ENCODE peak calls at places on chromosomes 3 and 15, in eight cellular contexts. H, Q, T, X, B, S, F and A are unnamed samples.

GRCh38 chr15:68668926-68669600 is 90.3 kb downstream of the CORO2B start:
- DNase-seq in H (peak; percentile 6), Q (no peak), T (peak; percentile 70), X (no peak), B (no peak), S (no peak), F (no peak), A (no peak)

GRCh38 chr3:146577662-146578061 is 27.5 kb downstream of the PLSCR5 start:
- DNase-seq in H (peak; percentile 45), Q (no peak), T (peak; percentile 58), X (no peak), B (no peak), S (no peak), F (peak; percentile 39), A (peak; percentile 73)

GRCh38 chr3:120435621-120436020 is 15.2 kb downstream of the FSTL1 start:
- DNase-seq in H (no peak), Q (no peak), T (no peak), X (no peak), B (no peak), S (no peak), F (no peak), A (no peak)

GRCh38 chr15:100696452-100696851 is 94.1 kb downstream of the ASB7 start:
- DNase-seq in H (no peak), Q (no peak), T (no peak), X (no peak), B (no peak), S (no peak), F (no peak), A (no peak)

GRCh38 chr3:102586485-102586884 is 151.7 kb downstream of the ZPLD1 start:
- DNase-seq in H (no peak), Q (no peak), T (no peak), X (no peak), B (no peak), S (no peak), F (no peak), A (no peak)

GRCh38 chr3:131221731-131222130 is 159.8 kb upstream of the NUDT16 start:
- DNase-seq in H (no peak), Q (no peak), T (no peak), X (no peak), B (peak; percentile 19), S (no peak), F (no peak), A (no peak)

GRCh38 chr15:71278989-71279756 is 163.9 kb downstream of the THSD4 start:
- DNase-seq in H (peak; percentile 79), Q (peak; percentile 48), T (peak; percentile 47), X (peak; percentile 78), B (no peak), S (peak; percentile 74), F (peak; percentile 72), A (no peak)

GRCh38 chr15:79769081-79769481 is 127.7 kb downstream of the MTHFS start:
- DNase-seq in H (no peak), Q (no peak), T (no peak), X (peak; percentile 51), B (no peak), S (no peak), F (peak; percentile 19), A (peak; percentile 10)

GRCh38 chr3:79766474-79767193 is 1.2 kb downstream of the ROBO1 start:
- DNase-seq in H (no peak), Q (no peak), T (no peak), X (no peak), B (no peak), S (no peak), F (no peak), A (no peak)

GRCh38 chr3:149343951-149344350 is 10.5 kb upstream of the TM4SF18 start:
- DNase-seq in H (no peak), Q (no peak), T (no peak), X (no peak), B (no peak), S (no peak), F (no peak), A (peak; percentile 4)

GRCh38 chr3:11569156-11569741 is 74.5 kb downstream of the VGLL4 start:
- DNase-seq in H (peak; percentile 20), Q (no peak), T (no peak), X (no peak), B (no peak), S (no peak), F (no peak), A (no peak)

GRCh38 chr3:11566916-11567315 is 76.8 kb downstream of the VGLL4 start:
- DNase-seq in H (no peak), Q (no peak), T (no peak), X (peak; percentile 34), B (no peak), S (no peak), F (no peak), A (no peak)

GRCh38 chr3:11567516-11568467 is 75.9 kb downstream of the VGLL4 start:
- DNase-seq in H (no peak), Q (peak; percentile 71), T (no peak), X (peak; percentile 84), B (peak; percentile 91), S (no peak), F (no peak), A (no peak)

GRCh38 chr3:11570251-11570650 is 73.5 kb downstream of the VGLL4 start:
- DNase-seq in H (no peak), Q (no peak), T (no peak), X (no peak), B (no peak), S (no peak), F (no peak), A (no peak)

DNA sequence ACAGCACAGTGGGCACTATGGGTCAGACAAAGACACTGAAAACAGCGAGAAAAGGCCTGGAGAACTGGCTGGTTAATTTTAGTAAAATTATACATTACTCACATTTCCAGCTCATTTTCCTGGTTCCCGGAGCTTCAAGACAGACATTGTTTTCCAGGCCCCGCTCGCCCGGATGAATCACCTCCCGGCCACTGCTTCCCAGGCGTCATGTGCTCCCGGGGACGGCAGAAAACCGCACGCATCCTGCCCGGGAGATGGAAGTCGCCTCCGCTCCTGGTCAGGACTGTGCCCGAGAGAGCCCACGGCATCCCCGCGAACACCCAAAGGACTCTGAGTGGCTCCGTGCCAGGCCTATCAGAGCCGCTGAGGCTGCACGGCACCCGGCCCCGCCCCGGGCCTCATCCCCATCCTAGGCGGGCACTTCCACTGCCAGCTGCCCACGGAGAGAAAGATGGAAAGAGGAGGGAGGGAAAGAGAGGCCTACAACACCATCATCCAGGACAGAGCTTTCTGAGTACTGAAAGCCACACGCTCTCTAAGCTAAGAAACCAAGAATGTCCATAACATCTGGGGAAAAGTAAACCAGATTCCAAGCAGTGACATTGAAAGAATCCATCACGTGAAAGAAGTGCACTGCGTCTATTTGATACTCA is 75.1 kb downstream of the VGLL4 start:
- DNase-seq in H (peak; percentile 82), Q (peak; percentile 85), T (peak; percentile 81), X (peak; percentile 78), B (peak; percentile 97), S (peak; percentile 79), F (no peak), A (no peak)
- TF ChIP-seq POLR2A in H (no peak), Q (peak; percentile 66), T (no peak), X (no peak), B (peak; percentile 45), S (no peak), F (no peak), A (no peak)

GRCh38 chr3:66215106-66215505 is 5.7 kb upstream of the SLC25A26 start:
- DNase-seq in H (no peak), Q (no peak), T (no peak), X (no peak), B (no peak), S (no peak), F (peak; percentile 59), A (no peak)

GRCh38 chr3:66224220-66224619 is 3.4 kb downstream of the SLC25A26 start:
- DNase-seq in H (no peak), Q (no peak), T (no peak), X (no peak), B (no peak), S (no peak), F (no peak), A (no peak)

GRCh38 chr3:66220066-66220465 is 735 bp upstream of the SLC25A26 start:
- DNase-seq in H (no peak), Q (no peak), T (no peak), X (no peak), B (no peak), S (no peak), F (no peak), A (no peak)

DNA sequence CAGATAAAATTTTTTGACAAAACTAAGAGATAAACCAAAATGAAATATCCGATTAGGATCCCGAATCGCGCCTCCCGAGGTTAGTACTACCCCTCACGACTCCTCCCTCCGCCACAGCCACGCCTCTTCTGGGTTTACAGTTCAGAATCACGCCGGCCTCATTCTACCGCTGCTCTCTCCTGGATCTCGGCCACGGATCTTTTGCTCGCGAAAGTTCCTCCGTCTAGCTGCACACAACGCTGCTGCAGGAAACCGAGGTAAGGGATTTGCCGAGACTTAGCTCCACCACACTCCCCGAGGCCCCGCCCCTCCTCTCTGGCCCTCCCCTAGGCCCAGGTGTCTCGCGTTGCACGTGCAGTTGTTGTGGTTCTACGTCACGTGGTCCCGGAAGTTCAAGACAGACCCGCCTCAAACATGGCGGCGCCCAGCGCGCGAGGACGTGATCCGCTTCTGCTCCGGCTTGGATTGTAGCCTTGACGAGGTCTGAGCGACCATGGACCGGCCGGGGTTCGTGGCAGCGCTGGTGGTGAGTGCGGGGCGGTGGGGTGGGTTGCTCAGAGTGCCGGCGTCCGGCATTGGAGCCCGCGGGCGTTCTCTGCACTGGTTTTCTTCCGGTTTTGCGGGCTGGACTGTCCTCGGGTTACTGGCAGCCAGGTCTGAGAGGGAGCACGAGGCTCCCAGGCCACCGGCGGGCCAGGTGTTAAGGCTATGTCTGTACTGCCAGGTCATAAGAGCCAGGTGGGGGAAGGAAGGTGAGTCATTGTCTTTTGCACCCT is at the start of gene SLC25A26:
- DNase-seq in H (peak; percentile 96), Q (peak; percentile 96), T (peak; percentile 96), X (peak; percentile 86), B (peak; percentile 85), S (peak; percentile 96), F (peak; percentile 93), A (peak; percentile 93)
- TF ChIP-seq POLR2A in H (peak; percentile 30), Q (peak; percentile 73), T (no peak), X (peak; percentile 58), B (peak; percentile 61), S (no peak), F (peak; percentile 78), A (peak; percentile 66)

DNA sequence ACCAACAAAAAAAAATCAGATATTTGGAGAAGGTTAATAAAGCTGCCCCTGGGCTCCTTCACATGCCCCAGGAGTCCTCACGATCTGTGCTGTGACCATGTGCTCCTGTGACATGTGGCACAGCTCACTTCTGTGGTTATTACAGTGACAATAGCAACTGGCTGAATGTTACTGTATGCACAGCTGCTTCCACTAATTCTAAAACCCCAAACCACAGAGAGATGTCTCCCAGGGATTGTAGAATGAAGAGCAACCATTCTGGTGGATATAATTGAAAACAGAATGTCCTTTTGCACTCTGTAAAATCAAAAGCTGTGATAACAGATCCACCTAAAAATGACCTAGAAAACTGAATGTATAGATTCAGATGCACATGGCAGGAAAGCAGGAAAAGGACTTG is 489.2 kb upstream of the CNTN4 start:
- DNase-seq in H (no peak), Q (no peak), T (no peak), X (no peak), B (no peak), S (no peak), F (no peak), A (no peak)
- TF ChIP-seq POLR2A in H (no peak), Q (no peak), T (no peak), X (no peak), B (no peak), S (no peak), F (no peak), A (no peak)

DNA sequence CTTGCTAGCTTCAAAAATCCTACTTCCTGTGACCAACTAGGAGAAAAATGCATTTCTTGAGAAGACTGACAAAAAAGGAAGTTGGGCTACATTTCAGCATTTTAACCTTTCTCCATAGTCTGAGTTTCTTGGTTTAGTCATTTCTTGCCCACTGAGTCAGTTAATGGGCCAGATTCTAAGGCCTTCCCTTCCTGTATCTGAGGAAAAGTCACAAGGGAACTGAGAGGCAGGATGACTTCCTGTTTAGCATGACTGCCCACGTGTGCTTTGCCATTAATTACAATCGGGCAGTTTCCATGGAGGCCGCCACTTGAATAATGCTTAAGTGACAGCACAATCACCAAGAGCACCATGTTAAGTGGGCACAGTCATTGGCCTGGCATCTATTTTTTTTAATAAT is 794.4 kb upstream of the LMCD1 start:
- DNase-seq in H (no peak), Q (no peak), T (no peak), X (no peak), B (no peak), S (no peak), F (no peak), A (no peak)
- TF ChIP-seq POLR2A in H (no peak), Q (no peak), T (no peak), X (no peak), B (no peak), S (no peak), F (no peak), A (no peak)